ENCODE peak calls at places on chromosomes 16 and 17, in nine cellular contexts. E is AG09319; T is stimulated activated CD8-positive, alpha-beta memory T cell treated with anti-CD3 and anti-CD28 coated beads, Interleukin-4, amount 100 ng/mL, for 24 hours; D is cardiac septum; W is fibroblast of pulmonary artery; N is activated T-cell treated with anti-CD3 and anti-CD28 coated beads, Interleukin-2, amount 50 U/mL, for 72 hours; K is AG10803; H is T1000; Q is nephron progenitor cell. V is an unnamed sample.

GRCh38 chr16:21158208-21159110 is at the start of gene LDAF1:
- DNase-seq in E (no peak), T (peak), D (peak), W (peak), N (peak), K (peak), H (peak), Q (peak), V (peak)

GRCh38 chr17:15409721-15410247 is 57.6 kb downstream of the CDRT4 start:
- DNase-seq in E (peak), T (no peak), D (no peak), W (peak), N (no peak), K (peak), H (peak), Q (no peak), V (no peak)

GRCh38 chr17:45997624-45998023 is 1.4 kb upstream of the STH start:
- DNase-seq in E (no peak), T (no peak), D (no peak), W (peak), N (no peak), K (peak), H (peak), Q (no peak), V (no peak)

GRCh38 chr17:4074831-4075495 is 67.9 kb downstream of the ZZEF1 start:
- DNase-seq in E (no peak), T (no peak), D (no peak), W (peak), N (peak), K (peak), H (no peak), Q (peak), V (peak)

GRCh38 chr17:45223541-45224528 is 2.1 kb downstream of the FMNL1 start:
- DNase-seq in E (no peak), T (peak), D (no peak), W (no peak), N (peak), K (no peak), H (no peak), Q (no peak), V (no peak)

GRCh38 chr17:66715076-66715675 is 119.7 kb upstream of the CACNG5 start:
- DNase-seq in E (no peak), T (no peak), D (no peak), W (no peak), N (no peak), K (no peak), H (no peak), Q (no peak), V (no peak)

GRCh38 chr17:44123356-44124117 is at the start of gene HDAC5:
- DNase-seq in E (peak), T (peak), D (peak), W (peak), N (peak), K (peak), H (peak), Q (peak), V (peak)

GRCh38 chr17:6092182-6092922 is 22.2 kb downstream of the WSCD1 start:
- DNase-seq in E (no peak), T (no peak), D (no peak), W (no peak), N (no peak), K (no peak), H (no peak), Q (no peak), V (no peak)

GRCh38 chr17:44081681-44082080 is 11.1 kb downstream of the G6PC3 start:
- DNase-seq in E (no peak), T (no peak), D (no peak), W (no peak), N (no peak), K (peak), H (no peak), Q (no peak), V (no peak)

GRCh38 chr17:36816889-36817288 is 120.4 kb upstream of the LHX1 start:
- DNase-seq in E (no peak), T (no peak), D (no peak), W (no peak), N (no peak), K (no peak), H (no peak), Q (no peak), V (no peak)

GRCh38 chr17:56939869-56940484 is 20.9 kb downstream of the COIL start:
- DNase-seq in E (no peak), T (no peak), D (no peak), W (peak), N (no peak), K (peak), H (no peak), Q (no peak), V (peak)

GRCh38 chr16:48158296-48158695 is 2.5 kb upstream of the ABCC12 start:
- DNase-seq in E (no peak), T (peak), D (no peak), W (peak), N (peak), K (peak), H (peak), Q (no peak), V (peak)

GRCh38 chr16:49496656-49497055 is 123.1 kb downstream of the C16orf78 start:
- DNase-seq in E (no peak), T (no peak), D (no peak), W (no peak), N (no peak), K (no peak), H (no peak), Q (no peak), V (no peak)

GRCh38 chr17:64170286-64170685 is 40.3 kb upstream of the ERN1 start:
- DNase-seq in E (no peak), T (no peak), D (no peak), W (no peak), N (no peak), K (no peak), H (no peak), Q (no peak), V (no peak)

GRCh38 chr17:78903101-78903779 is at the start of gene CEP295NL:
- DNase-seq in E (no peak), T (no peak), D (no peak), W (peak), N (peak), K (peak), H (no peak), Q (peak), V (no peak)

GRCh38 chr17:21196126-21196525 is 17.8 kb downstream of the TMEM11 start:
- DNase-seq in E (no peak), T (no peak), D (no peak), W (no peak), N (no peak), K (no peak), H (no peak), Q (no peak), V (no peak)

GRCh38 chr17:78377858-78378224 is 608 bp upstream of the PGS1 start:
- DNase-seq in E (no peak), T (no peak), D (no peak), W (no peak), N (no peak), K (no peak), H (no peak), Q (no peak), V (no peak)

GRCh38 chr17:7673239-7673638 is 14.1 kb downstream of the TP53 start:
- DNase-seq in E (no peak), T (no peak), D (no peak), W (no peak), N (peak), K (no peak), H (no peak), Q (peak), V (peak)

GRCh38 chr16:27698746-27699145 is 148.8 kb downstream of the KATNIP start:
- DNase-seq in E (no peak), T (no peak), D (peak), W (no peak), N (no peak), K (no peak), H (no peak), Q (no peak), V (no peak)

GRCh38 chr16:69444873-69445517 is 20.6 kb downstream of the CYB5B start:
- DNase-seq in E (no peak), T (no peak), D (no peak), W (peak), N (no peak), K (peak), H (no peak), Q (no peak), V (peak)

GRCh38 chr17:74520790-74521480 is 10.3 kb downstream of the CD300LB start:
- DNase-seq in E (no peak), T (no peak), D (peak), W (no peak), N (no peak), K (no peak), H (no peak), Q (no peak), V (peak)

GRCh38 chr17:51299859-51300258 is 39.5 kb downstream of the UTP18 start:
- DNase-seq in E (no peak), T (no peak), D (no peak), W (no peak), N (no peak), K (no peak), H (no peak), Q (no peak), V (no peak)

GRCh38 chr17:12403881-12404398 is 261.8 kb upstream of the MYOCD start:
- DNase-seq in E (no peak), T (no peak), D (no peak), W (no peak), N (no peak), K (no peak), H (no peak), Q (no peak), V (no peak)

GRCh38 chr17:71764507-71764906 is 356.3 kb upstream of the SOX9 start:
- DNase-seq in E (no peak), T (no peak), D (no peak), W (peak), N (peak), K (no peak), H (no peak), Q (peak), V (peak)

GRCh38 chr16:10668322-10669045 is 26.2 kb downstream of the TEKT5 start:
- DNase-seq in E (no peak), T (no peak), D (no peak), W (peak), N (peak), K (peak), H (no peak), Q (peak), V (peak)

GRCh38 chr16:69417537-69418199 is 6.8 kb upstream of the CYB5B start:
- DNase-seq in E (no peak), T (no peak), D (no peak), W (peak), N (no peak), K (peak), H (peak), Q (no peak), V (no peak)

GRCh38 chr17:67995568-67996191 is 589 bp downstream of the C17orf58 start:
- DNase-seq in E (no peak), T (no peak), D (peak), W (no peak), N (peak), K (no peak), H (no peak), Q (peak), V (peak)

GRCh38 chr17:67637901-67638641 is 79.7 kb upstream of the NOL11 start:
- DNase-seq in E (no peak), T (no peak), D (no peak), W (no peak), N (no peak), K (no peak), H (no peak), Q (no peak), V (no peak)

GRCh38 chr17:73528679-73529078 is 115.6 kb downstream of the SDK2 start:
- DNase-seq in E (no peak), T (no peak), D (no peak), W (no peak), N (no peak), K (no peak), H (no peak), Q (no peak), V (no peak)

GRCh38 chr16:642189-643049 is 791 bp downstream of the MCRIP2 start:
- DNase-seq in E (no peak), T (no peak), D (no peak), W (no peak), N (peak), K (no peak), H (no peak), Q (peak), V (peak)

GRCh38 chr17:38327936-38328335 is 15.8 kb downstream of the GPR179 start:
- DNase-seq in E (no peak), T (no peak), D (no peak), W (no peak), N (no peak), K (no peak), H (no peak), Q (no peak), V (no peak)

V was measured in NB4.